ENCODE peak calls at places on chromosomes 16 and 17, in seven cellular contexts. N, D, W, G, M, I and L are unnamed samples.

GRCh38 chr16:69397821-69398521 is 12.2 kb upstream of the TERF2 start:
- DNase-seq in W (no peak), N (no peak), D (no peak), G (no peak), M (peak; percentile 72), I (no peak), L (no peak)

GRCh38 chr17:72987166-72987565 is 105.3 kb downstream of the SLC39A11 start:
- DNase-seq in G (no peak), W (no peak), M (no peak), I (no peak), N (no peak), D (no peak), L (no peak)

GRCh38 chr16:13919330-13919682 is 648 bp upstream of the ERCC4 start:
- DNase-seq in D (no peak), M (peak; percentile 46), I (peak; percentile 18), W (no peak), N (no peak), G (peak; percentile 18), L (no peak)

GRCh38 chr16:24534634-24535033 is 4.7 kb upstream of the RBBP6 start:
- DNase-seq in M (no peak), G (no peak), W (no peak), N (no peak), D (no peak), I (no peak), L (no peak)

GRCh38 chr16:9060225-9060624 is 31.2 kb upstream of the HAPSTR1 start:
- DNase-seq in G (no peak), D (no peak), W (no peak), I (no peak), M (no peak), N (no peak), L (no peak)

GRCh38 chr17:5000237-5000639 is 2.5 kb downstream of the KIF1C start:
- DNase-seq in I (no peak), W (no peak), D (peak; percentile 95), M (peak; percentile 74), N (no peak), G (no peak), L (peak; percentile 87)

GRCh38 chr16:22008215-22009142 is 568 bp downstream of the MOSMO start:
- DNase-seq in N (peak; percentile 58), D (peak; percentile 38), I (no peak), G (peak; percentile 41), M (peak; percentile 30), W (peak; percentile 71), L (peak; percentile 59)

GRCh38 chr16:83727018-83727417 is 80.8 kb upstream of the HSBP1 start:
- DNase-seq in D (no peak), W (no peak), N (no peak), M (peak; percentile 19), I (no peak), G (no peak), L (no peak)

GRCh38 chr16:46650224-46650623 is 29.0 kb upstream of the SHCBP1 start:
- DNase-seq in D (peak; percentile 26), G (no peak), M (peak; percentile 35), I (no peak), W (no peak), N (no peak), L (no peak)

GRCh38 chr17:43560461-43561427 is 14.6 kb upstream of the ETV4 start:
- DNase-seq in W (no peak), G (no peak), D (no peak), N (no peak), I (no peak), M (no peak), L (no peak)

GRCh38 chr16:89815639-89816348 is 653 bp downstream of the FANCA start:
- DNase-seq in N (no peak), G (no peak), W (no peak), M (peak; percentile 25), D (no peak), I (no peak), L (no peak)

GRCh38 chr17:78248051-78248914 is 16.9 kb downstream of the TMEM235 start:
- DNase-seq in M (no peak), W (no peak), G (no peak), D (no peak), N (no peak), I (no peak), L (peak; percentile 74)

GRCh38 chr16:1839554-1839953 is 12.5 kb downstream of the FAHD1 start:
- DNase-seq in D (no peak), W (no peak), I (no peak), M (peak; percentile 69), G (no peak), N (no peak), L (no peak)

GRCh38 chr16:75572859-75573542 is 6.8 kb downstream of the GABARAPL2 start:
- DNase-seq in G (no peak), D (no peak), M (no peak), W (no peak), I (no peak), N (no peak), L (no peak)

GRCh38 chr16:12160815-12161550 is 184.4 kb downstream of the SNX29 start:
- DNase-seq in W (no peak), N (no peak), D (no peak), M (no peak), I (no peak), G (no peak), L (no peak)

GRCh38 chr16:11621920-11622651 is 35.4 kb upstream of the LITAF start:
- DNase-seq in N (peak; percentile 52), G (no peak), I (no peak), W (no peak), M (peak; percentile 66), D (no peak), L (no peak)

GRCh38 chr17:4394208-4395110 is 28.0 kb upstream of the UBE2G1 start:
- DNase-seq in G (no peak), W (no peak), M (no peak), D (no peak), N (no peak), I (no peak), L (no peak)

GRCh38 chr17:80779961-80780380 is 211.7 kb upstream of the CHMP6 start:
- DNase-seq in I (no peak), D (no peak), G (no peak), M (peak; percentile 64), W (peak; percentile 27), N (no peak), L (no peak)

GRCh38 chr17:28925912-28926365 is 23.1 kb upstream of the DHRS13 start:
- DNase-seq in D (no peak), G (no peak), W (no peak), N (no peak), M (peak; percentile 73), I (no peak), L (no peak)

GRCh38 chr17:30234954-30235353 is 543 bp downstream of the SLC6A4 start:
- DNase-seq in M (no peak), G (no peak), D (no peak), W (no peak), N (no peak), I (no peak), L (no peak)

GRCh38 chr16:85327731-85328664 is 215.7 kb upstream of the CIBAR2 start:
- DNase-seq in G (no peak), M (no peak), W (no peak), I (peak; percentile 88), N (no peak), D (no peak), L (no peak)

GRCh38 chr17:75776399-75777242 is 8.0 kb upstream of the UNK start:
- DNase-seq in G (peak; percentile 20), W (peak; percentile 36), I (no peak), N (peak; percentile 15), D (no peak), M (no peak), L (no peak)

GRCh38 chr16:83925095-83925905 is 26.4 kb downstream of the MLYCD start:
- DNase-seq in W (no peak), M (no peak), I (no peak), N (no peak), G (no peak), D (no peak), L (no peak)

GRCh38 chr17:64256913-64257807 is 5.9 kb downstream of the TEX2 start:
- DNase-seq in D (no peak), W (no peak), M (peak; percentile 38), G (no peak), N (no peak), I (no peak), L (no peak)

GRCh38 chr17:78394209-78394608 is 15.8 kb downstream of the PGS1 start:
- DNase-seq in W (no peak), D (no peak), I (peak; percentile 16), G (no peak), N (no peak), M (no peak), L (no peak)

GRCh38 chr17:44348234-44348987 is 3.3 kb downstream of the GRN start:
- DNase-seq in M (peak; percentile 71), D (no peak), G (no peak), W (no peak), N (no peak), I (no peak), L (peak; percentile 49)

GRCh38 chr16:424033-424622 is 1.3 kb upstream of the RAB11FIP3 start:
- DNase-seq in W (no peak), N (no peak), G (peak; percentile 22), D (peak; percentile 65), M (peak; percentile 93), I (no peak), L (no peak)

GRCh38 chr17:19578545-19578944 is 44.9 kb downstream of the SLC47A1 start:
- DNase-seq in M (peak; percentile 40), D (no peak), N (no peak), G (no peak), I (no peak), W (no peak), L (no peak)

GRCh38 chr17:77011173-77012011 is 129.4 kb upstream of the SEC14L1 start:
- DNase-seq in N (no peak), W (no peak), M (peak; percentile 44), D (no peak), I (no peak), G (peak; percentile 58), L (no peak)

GRCh38 chr17:81713556-81714411 is 1.7 kb downstream of the SLC25A10 start:
- DNase-seq in W (peak; percentile 75), D (peak; percentile 18), I (no peak), N (peak; percentile 87), M (no peak), G (peak; percentile 74), L (peak; percentile 95)

GRCh38 chr17:42849031-42849430 is 2.0 kb upstream of the AOC3 start:
- DNase-seq in G (no peak), M (no peak), D (no peak), N (no peak), W (no peak), I (no peak), L (no peak)

GRCh38 chr16:1812732-1813163 is 13.9 kb downstream of the HAGH start:
- DNase-seq in I (peak; percentile 64), G (peak; percentile 79), M (peak; percentile 85), W (peak; percentile 87), N (peak; percentile 81), D (no peak), L (peak; percentile 92)

GRCh38 chr17:80991645-80992076 is at the start of gene CHMP6:
- DNase-seq in I (peak; percentile 46), G (peak; percentile 85), M (peak; percentile 93), D (peak; percentile 85), N (peak; percentile 82), W (peak; percentile 90), L (peak; percentile 78)

GRCh38 chr16:5560084-5560483 is 462.5 kb upstream of the EEF2KMT start:
- DNase-seq in W (no peak), D (no peak), G (no peak), N (no peak), I (no peak), M (no peak), L (no peak)

GRCh38 chr16:19837331-19837943 is 47.2 kb downstream of the GPRC5B start:
- DNase-seq in M (no peak), D (no peak), N (no peak), W (no peak), I (no peak), G (no peak), L (no peak)

GRCh38 chr16:57000271-57001025 is 11.1 kb downstream of the NLRC5 start:
- DNase-seq in I (no peak), W (no peak), N (no peak), G (no peak), D (peak; percentile 78), M (peak; percentile 93), L (peak; percentile 41)

GRCh38 chr16:57893559-57894389 is 77.2 kb downstream of the CNGB1 start:
- DNase-seq in D (no peak), M (peak; percentile 64), W (no peak), I (no peak), N (no peak), G (no peak), L (peak; percentile 67)

GRCh38 chr17:59427996-59428395 is 96.5 kb downstream of the YPEL2 start:
- DNase-seq in I (no peak), G (no peak), D (no peak), W (no peak), N (no peak), M (peak; percentile 69), L (no peak)